ENCODE peak calls at places on chromosome 3, in seven cellular contexts. I is tibial nerve; L is retinal pigment epithelial cell; O is CD8-positive, alpha-beta T cell; E is GM23338; K is lower lobe of right lung; Q is left lung. U is an unnamed sample.

GRCh38 chr3:188232676-188233075 is 78.7 kb downstream of the LPP start:
- DNase-seq in I (no peak), L (no peak), O (no peak), E (no peak), K (no peak), Q (no peak), U (no peak)

GRCh38 chr3:26280517-26280916 is 342.1 kb upstream of the LRRC3B start:
- DNase-seq in I (no peak), L (no peak), O (no peak), E (peak; percentile 46), K (no peak), Q (no peak), U (no peak)

GRCh38 chr3:39147711-39148115 is 5.7 kb downstream of the CSRNP1 start:
- DNase-seq in I (no peak), L (no peak), O (no peak), E (peak; percentile 61), K (no peak), Q (peak; percentile 64), U (no peak)

GRCh38 chr3:194572944-194573491 is 60.2 kb downstream of the TMEM44 start:
- DNase-seq in I (no peak), L (no peak), O (no peak), E (no peak), K (no peak), Q (no peak), U (no peak)

GRCh38 chr3:188092648-188093047 is 61.3 kb upstream of the LPP start:
- DNase-seq in I (no peak), L (no peak), O (no peak), E (no peak), K (no peak), Q (no peak), U (no peak)

GRCh38 chr3:159763466-159764210 is 225.0 kb upstream of the IL12A start:
- DNase-seq in I (peak; percentile 29), L (no peak), O (no peak), E (peak; percentile 90), K (peak; percentile 79), Q (peak; percentile 83), U (peak; percentile 16)

GRCh38 chr3:42850263-42850662 is 25.4 kb downstream of the CYP8B1 start:
- DNase-seq in I (no peak), L (no peak), O (no peak), E (no peak), K (no peak), Q (no peak), U (no peak)

GRCh38 chr3:188241072-188241471 is 87.1 kb downstream of the LPP start:
- DNase-seq in I (no peak), L (no peak), O (no peak), E (no peak), K (no peak), Q (no peak), U (peak; percentile 86)

DNA sequence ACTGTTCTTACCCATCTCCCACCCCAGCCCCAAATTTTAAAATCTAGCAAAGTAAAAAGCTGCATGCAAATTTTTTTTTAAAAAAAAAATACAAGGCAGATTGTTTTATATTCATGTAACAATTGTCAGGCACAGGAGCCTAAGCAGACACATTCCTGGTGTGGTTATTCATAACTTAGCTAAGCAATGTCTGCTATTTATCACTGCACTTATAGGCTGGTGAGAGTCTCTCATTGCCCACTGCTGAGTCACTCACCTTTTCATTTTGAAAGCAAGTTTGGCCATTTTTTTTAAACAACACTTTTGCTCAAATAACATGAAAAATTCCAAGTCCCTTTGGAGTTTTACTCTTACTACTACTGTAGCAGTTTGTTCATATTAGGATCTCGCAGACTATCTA is 413.9 kb downstream of the RBMS3 start:
- DNase-seq in I (no peak), L (peak; percentile 94), O (no peak), E (peak; percentile 48), K (no peak), Q (no peak), U (no peak)
- H3K4me3 ChIP-seq in I (no peak overlapping the region), L (no peak overlapping the region), O (no peak overlapping the region), E (no peak overlapping the region), K (no peak overlapping the region), Q (no peak overlapping the region), U (no peak overlapping the region)

GRCh38 chr3:112089956-112090898 is 4.0 kb downstream of the C3orf52 start:
- DNase-seq in I (no peak), L (no peak), O (no peak), E (no peak), K (no peak), Q (no peak), U (no peak)

GRCh38 chr3:112093180-112093522 is 7.0 kb downstream of the C3orf52 start:
- DNase-seq in I (no peak), L (no peak), O (no peak), E (peak; percentile 47), K (no peak), Q (no peak), U (no peak)

GRCh38 chr3:112090899-112091586 is 4.9 kb downstream of the C3orf52 start:
- DNase-seq in I (no peak), L (no peak), O (no peak), E (no peak), K (no peak), Q (no peak), U (no peak)

GRCh38 chr3:112096176-112096575 is 10.0 kb downstream of the C3orf52 start:
- DNase-seq in I (no peak), L (no peak), O (no peak), E (no peak), K (no peak), Q (no peak), U (no peak)

DNA sequence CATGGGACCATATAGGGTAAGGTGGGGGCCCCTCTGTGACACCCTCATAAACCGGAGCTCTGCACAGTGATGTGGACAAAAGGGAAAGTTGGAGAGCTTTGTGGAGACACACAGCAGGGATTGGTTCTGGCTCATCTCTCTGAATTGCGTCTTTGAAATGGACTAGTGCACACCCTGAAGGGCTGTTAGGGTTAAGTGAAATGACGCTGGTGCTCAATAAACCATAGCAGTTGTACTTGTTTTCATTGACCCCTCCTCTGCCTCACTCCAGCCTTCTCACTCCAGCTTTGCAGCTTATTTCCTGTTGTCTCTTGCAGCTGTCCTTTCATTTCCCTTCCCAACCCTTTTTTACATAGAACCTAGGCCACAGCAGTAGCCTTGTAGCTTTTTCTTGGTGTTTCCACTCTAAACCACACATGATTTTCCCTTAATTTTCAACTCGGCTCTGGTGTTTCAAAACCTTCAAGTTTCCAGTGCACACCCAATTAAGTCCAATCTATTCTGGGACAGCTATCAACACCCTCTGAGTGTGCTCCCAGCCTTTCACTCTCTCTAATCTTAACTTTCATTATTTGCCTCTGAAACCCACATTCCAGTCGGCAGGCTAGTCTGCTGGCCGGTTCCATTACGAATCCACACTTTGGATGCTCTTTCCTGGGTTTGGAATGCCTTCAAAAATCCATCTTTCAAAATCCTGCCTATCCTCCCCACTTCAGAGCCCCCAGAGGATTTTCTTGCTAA is 6.4 kb downstream of the C3orf52 start:
- DNase-seq in I (no peak), L (no peak), O (no peak), E (peak; percentile 50), K (no peak), Q (no peak), U (no peak)
- H3K4me3 ChIP-seq in I (no peak overlapping the region), L (no peak overlapping the region), O (no peak overlapping the region), E (no peak overlapping the region), K (no peak overlapping the region), Q (no peak overlapping the region), U (no peak overlapping the region)

GRCh38 chr3:185221203-185221602 is 32.6 kb downstream of the EHHADH start:
- DNase-seq in I (no peak), L (no peak), O (no peak), E (no peak), K (no peak), Q (no peak), U (no peak)
- H3K4me3 ChIP-seq in I (no peak overlapping the region), L (no peak overlapping the region), O (no peak overlapping the region), E (no peak overlapping the region), K (no peak overlapping the region), Q (no peak overlapping the region), U (no peak overlapping the region)

DNA sequence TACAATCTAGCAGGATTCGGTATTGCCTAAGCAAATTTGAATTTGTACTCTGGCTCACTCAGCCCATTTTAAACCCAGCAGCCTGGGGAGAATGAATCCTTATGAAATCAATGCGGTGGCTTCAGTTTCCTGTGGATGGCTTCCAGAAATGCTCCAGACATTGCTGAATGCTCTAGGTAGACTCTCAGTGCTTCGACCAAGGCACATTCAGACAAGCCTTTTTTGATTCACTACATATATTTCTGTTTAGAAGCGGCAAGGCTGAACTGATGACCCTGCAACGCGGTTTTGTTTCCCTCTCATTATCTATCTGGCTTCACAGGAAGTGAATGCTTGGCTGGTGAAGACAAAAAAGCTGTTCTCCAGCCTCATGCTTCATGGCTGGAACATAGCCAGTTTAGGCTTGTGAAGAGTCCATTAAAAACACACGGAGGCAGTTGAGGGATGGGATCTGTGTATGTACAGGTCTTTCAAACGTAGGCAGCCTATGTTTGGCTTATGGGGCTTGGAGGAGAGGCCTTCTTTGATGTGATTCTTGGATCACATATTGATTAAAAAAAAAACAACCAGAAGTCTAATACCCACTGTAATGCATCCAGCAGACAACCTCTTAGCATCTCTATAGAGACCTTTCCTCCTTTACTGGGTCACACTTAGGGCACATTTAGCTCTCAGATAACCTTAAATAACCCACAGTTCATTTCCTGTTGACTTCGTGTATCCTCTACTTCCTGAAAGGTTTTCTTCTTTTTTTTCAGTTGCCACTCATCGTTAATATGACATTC is 400.2 kb upstream of the TBL1XR1 start:
- DNase-seq in I (no peak), L (no peak), O (no peak), E (no peak), K (no peak), Q (no peak), U (peak; percentile 64)
- H3K4me3 ChIP-seq in I (peak overlapping the region; percentile 3), L (no peak overlapping the region), O (peak overlapping the region; percentile 8), E (no peak overlapping the region), K (no peak overlapping the region), Q (no peak overlapping the region), U (no peak overlapping the region)

GRCh38 chr3:192326656-192327055 is 400.7 kb downstream of the FGF12 start:
- DNase-seq in I (no peak), L (no peak), O (no peak), E (no peak), K (no peak), Q (no peak), U (no peak)

GRCh38 chr3:192336286-192336685 is 391.1 kb downstream of the FGF12 start:
- DNase-seq in I (no peak), L (no peak), O (no peak), E (peak; percentile 21), K (no peak), Q (no peak), U (no peak)

GRCh38 chr3:192332386-192333291 is 394.7 kb downstream of the FGF12 start:
- DNase-seq in I (no peak), L (no peak), O (no peak), E (peak; percentile 68), K (no peak), Q (no peak), U (no peak)

GRCh38 chr3:192331749-192332385 is 395.5 kb downstream of the FGF12 start:
- DNase-seq in I (no peak), L (no peak), O (no peak), E (no peak), K (no peak), Q (no peak), U (no peak)
- H3K4me3 ChIP-seq in I (no peak overlapping the region), L (no peak overlapping the region), O (no peak overlapping the region), E (no peak overlapping the region), K (peak overlapping the region; percentile 9), Q (no peak overlapping the region), U (no peak overlapping the region)

GRCh38 chr3:112358311-112358780 is 25.4 kb downstream of the CD200 start:
- DNase-seq in I (no peak), L (no peak), O (no peak), E (no peak), K (no peak), Q (no peak), U (no peak)
- H3K4me3 ChIP-seq in I (no peak overlapping the region), L (no peak overlapping the region), O (no peak overlapping the region), E (no peak overlapping the region), K (no peak overlapping the region), Q (no peak overlapping the region), U (no peak overlapping the region)

GRCh38 chr3:141277451-141277850 is 45.8 kb downstream of the PXYLP1 start:
- DNase-seq in I (no peak), L (no peak), O (no peak), E (no peak), K (no peak), Q (no peak), U (no peak)
- H3K4me3 ChIP-seq in I (no peak overlapping the region), L (no peak overlapping the region), O (no peak overlapping the region), E (no peak overlapping the region), K (no peak overlapping the region), Q (no peak overlapping the region), U (no peak overlapping the region)